ENCODE peak calls at places on chromosomes 11 and 22, in ten cellular contexts. A is T-helper 1 cell; G is NCI-H526; I is activated T-helper 1 cell treated with anti-CD3 and anti-CD28 coated beads, Interleukin-12 subunit alpha, Interleukin-12 subunit beta, Interleukin-2, Interleukin-4 antibody, amounts not matched to agents 30 ng/mL and 10 ng/mL and 1 ng/mL, durations not matched to agents 14 hours and 24 hours and 36 hours; S is activated effector memory CD4-positive, alpha-beta T cell treated with anti-CD3 and anti-CD28 coated beads, Interleukin-2, amount 50 U/mL, for 16 hours; P is stimulated activated CD4-positive, alpha-beta T cell treated with anti-CD3 and anti-CD28 coated beads, Interleukin-1b, Interleukin-23, amount 100 ng/mL, for 24 hours; Q is HS-5; T is HT-29; Y is midbrain; H is COR-L47. M is an unnamed sample.

GRCh38 chr11:93710239-93710638 is 31.1 kb downstream of the TAF1D start:
- DNase-seq in Q (no peak), H (no peak), I (no peak), G (no peak), Y (no peak), P (no peak), T (no peak), S (no peak), A (no peak), M (no peak)

GRCh38 chr11:15468471-15468870 is 353.7 kb downstream of the INSC start:
- DNase-seq in P (no peak), Q (peak; percentile 13), G (no peak), H (no peak), S (no peak), T (no peak), A (no peak), I (no peak), Y (no peak), M (no peak)

GRCh38 chr11:134278356-134278755 is 2.2 kb downstream of the GLB1L3 start:
- DNase-seq in Y (no peak), S (peak; percentile 24), T (no peak), I (no peak), P (no peak), H (no peak), Q (no peak), A (no peak), G (no peak), M (no peak)

GRCh38 chr11:2816941-2817421 is 68.6 kb downstream of the CDKN1C start:
- DNase-seq in T (no peak), I (no peak), A (no peak), P (no peak), S (no peak), G (no peak), Q (no peak), H (no peak), Y (no peak), M (no peak)

GRCh38 chr11:72629266-72629665 is 45.0 kb downstream of the PDE2A start:
- DNase-seq in Y (peak; percentile 30), S (no peak), I (no peak), Q (no peak), T (no peak), P (no peak), G (no peak), H (no peak), A (no peak), M (no peak)

GRCh38 chr11:123391646-123392348 is 38.3 kb upstream of the GRAMD1B start:
- DNase-seq in Y (no peak), G (no peak), Q (no peak), A (no peak), I (no peak), T (no peak), P (no peak), S (no peak), H (peak; percentile 6), M (peak; percentile 71)

GRCh38 chr11:69948256-69949141 is 129.3 kb upstream of the FGF3 start:
- DNase-seq in G (no peak), Y (no peak), I (no peak), Q (no peak), S (no peak), P (no peak), T (peak; percentile 96), H (no peak), A (no peak), M (no peak)

GRCh38 chr22:26709617-26710390 is 52.4 kb downstream of the MIAT start:
- DNase-seq in Q (no peak), Y (no peak), G (no peak), P (no peak), I (no peak), S (no peak), A (no peak), T (no peak), H (no peak), M (no peak)

GRCh38 chr11:19632435-19632834 is 80.2 kb upstream of the NAV2 start:
- DNase-seq in G (no peak), S (no peak), Y (no peak), T (no peak), H (no peak), P (no peak), Q (no peak), A (no peak), I (no peak), M (no peak)

GRCh38 chr11:96246718-96247540 is 96.1 kb downstream of the MAML2 start:
- DNase-seq in G (no peak), H (peak; percentile 16), I (no peak), A (no peak), T (peak; percentile 24), Y (no peak), P (no peak), Q (no peak), S (no peak), M (peak; percentile 39)

GRCh38 chr11:7677071-7677470 is 3.8 kb upstream of the CYB5R2 start:
- DNase-seq in A (no peak), P (no peak), H (no peak), Y (no peak), G (no peak), T (no peak), S (no peak), I (no peak), Q (peak; percentile 41), M (no peak)

GRCh38 chr11:81159900-81160299 is 1573.8 kb downstream of the FAM181B start:
- DNase-seq in A (no peak), S (no peak), H (no peak), T (no peak), Q (no peak), Y (no peak), G (no peak), I (no peak), P (no peak), M (no peak)

GRCh38 chr11:111836766-111837165 is 34.6 kb downstream of the ALG9 start:
- DNase-seq in Q (no peak), Y (no peak), H (no peak), S (no peak), I (no peak), G (no peak), P (no peak), T (peak; percentile 57), A (no peak), M (no peak)

GRCh38 chr22:38284042-38284402 is 11.2 kb upstream of the TMEM184B start:
- DNase-seq in Q (no peak), A (no peak), I (no peak), S (no peak), P (no peak), T (no peak), G (no peak), Y (no peak), H (no peak), M (peak; percentile 66)

GRCh38 chr22:17807571-17808410 is 33.5 kb upstream of the BID start:
- DNase-seq in Q (no peak), G (no peak), Y (no peak), I (no peak), H (no peak), S (no peak), T (no peak), A (no peak), P (no peak), M (no peak)

GRCh38 chr11:65862941-65863888 is 3.0 kb downstream of the MUS81 start:
- DNase-seq in A (no peak), Q (no peak), I (no peak), P (no peak), G (no peak), Y (no peak), T (no peak), S (peak; percentile 58), H (no peak), M (no peak)

GRCh38 chr11:69638941-69639681 is 1.8 kb upstream of the CCND1 start:
- DNase-seq in S (peak; percentile 63), I (no peak), Y (peak; percentile 64), Q (peak; percentile 92), T (peak; percentile 97), G (peak; percentile 89), A (no peak), H (peak; percentile 39), P (no peak), M (peak; percentile 90)

GRCh38 chr11:61574611-61575010 is 6.3 kb downstream of the SYT7 start:
- DNase-seq in Y (no peak), Q (no peak), G (no peak), A (no peak), S (no peak), H (no peak), P (no peak), I (no peak), T (no peak), M (peak; percentile 70)

GRCh38 chr11:12044799-12045198 is 36.4 kb upstream of the DKK3 start:
- DNase-seq in Y (no peak), S (no peak), P (no peak), I (no peak), Q (no peak), G (no peak), A (no peak), H (no peak), T (no peak), M (no peak)

GRCh38 chr22:21661991-21662390 is 3.8 kb upstream of the PPIL2 start:
- DNase-seq in T (no peak), S (no peak), I (no peak), G (no peak), H (no peak), Y (no peak), Q (no peak), P (no peak), A (no peak), M (no peak)

GRCh38 chr22:46744581-46744980 is 6.5 kb upstream of the CERK start:
- DNase-seq in S (no peak), A (no peak), Y (no peak), I (no peak), Q (no peak), G (no peak), H (no peak), T (no peak), P (no peak), M (no peak)

GRCh38 chr11:121406291-121406690 is 45.8 kb upstream of the SORL1 start:
- DNase-seq in S (no peak), A (no peak), I (no peak), P (no peak), H (no peak), Q (no peak), Y (no peak), G (no peak), T (no peak), M (no peak)

GRCh38 chr11:68099474-68100405 is 21.4 kb downstream of the CHKA start:
- DNase-seq in Y (peak; percentile 14), S (no peak), P (peak; percentile 5), G (peak; percentile 49), Q (no peak), A (peak; percentile 16), T (peak; percentile 85), I (no peak), H (no peak), M (no peak)

GRCh38 chr22:16387088-16387487 is 205.5 kb downstream of the CCT8L2 start:
- DNase-seq in T (no peak), P (no peak), S (no peak), Y (no peak), I (no peak), G (no peak), A (no peak), H (no peak), Q (no peak), M (no peak)

GRCh38 chr11:70471254-70471653 is 72.9 kb downstream of the CTTN start:
- DNase-seq in Y (no peak), G (no peak), I (no peak), Q (no peak), H (no peak), S (no peak), P (no peak), A (no peak), T (peak; percentile 76), M (peak; percentile 31)

GRCh38 chr11:96311120-96311568 is 31.9 kb downstream of the MAML2 start:
- DNase-seq in A (no peak), Y (no peak), H (no peak), I (no peak), P (no peak), Q (no peak), S (no peak), T (peak; percentile 68), G (no peak), M (no peak)

GRCh38 chr11:65086809-65087208 is 2.8 kb downstream of the ZFPL1 start:
- DNase-seq in A (no peak), Q (no peak), G (no peak), H (no peak), T (no peak), S (no peak), P (no peak), Y (no peak), I (no peak), M (no peak)

GRCh38 chr22:30325724-30326703 is 727 bp downstream of the TBC1D10A start:
- DNase-seq in A (no peak), H (no peak), G (no peak), P (no peak), I (no peak), T (no peak), Y (no peak), Q (no peak), S (peak; percentile 72), M (no peak)